ENCODE peak calls at places on chromosomes 13 and 19, in six cellular contexts. D, U, G, K, E and X are unnamed samples.

GRCh38 chr19:36916991-36917390 is 859 bp downstream of the ZNF568 start:
- DNase-seq in D (no peak), U (no peak), G (no peak), K (peak; percentile 55), E (peak; percentile 57), X (no peak)

GRCh38 chr19:18875726-18876125 is 20.2 kb downstream of the CERS1 start:
- DNase-seq in D (no peak), U (no peak), G (no peak), K (peak; percentile 14), E (no peak), X (no peak)

GRCh38 chr19:791605-792360 is 5.5 kb upstream of the PTBP1 start:
- DNase-seq in D (no peak), U (no peak), G (no peak), K (no peak), E (peak; percentile 45), X (no peak)

GRCh38 chr19:610801-611505 is 21.3 kb downstream of the HCN2 start:
- DNase-seq in D (peak; percentile 30), U (peak; percentile 76), G (no peak), K (peak; percentile 83), E (peak; percentile 72), X (peak; percentile 87)

GRCh38 chr13:18944501-18945068 is 237.0 kb downstream of the TUBA3C start:
- DNase-seq in D (no peak), U (no peak), G (no peak), K (no peak), E (no peak), X (no peak)

GRCh38 chr19:17302391-17303166 is 646 bp downstream of the ABHD8 start:
- DNase-seq in D (no peak), U (no peak), G (no peak), K (no peak), E (peak; percentile 24), X (peak; percentile 53)

GRCh38 chr19:51027126-51027806 is 850 bp upstream of the KLK11 start:
- DNase-seq in D (no peak), U (no peak), G (no peak), K (no peak), E (no peak), X (no peak)

GRCh38 chr19:37932985-37933953 is 26.3 kb downstream of the SIPA1L3 start:
- DNase-seq in D (no peak), U (peak; percentile 37), G (peak; percentile 79), K (peak; percentile 49), E (peak; percentile 11), X (no peak)